ENCODE peak calls at places on chromosomes 3 and 15, in six cellular contexts. One of them, this sample, is unnamed.
A peak's percentile ranks its signal among the peaks of the same experiment; 100 is the strongest.

GRCh38 chr15:71223516-71223915 is 108.2 kb downstream of the THSD4 start:
- DNase-seq in mucosa of descending colon: no peak
- DNase-seq in spleen: no peak
- DNase-seq in heart right ventricle: no peak
- DNase-seq in HFF-Myc: no peak
- DNase-seq in cardiac fibroblast: no peak
- DNase-seq in this sample: no peak

GRCh38 chr3:196740476-196741400 is 1.1 kb downstream of the PAK2 start:
- DNase-seq in heart right ventricle: no peak
- DNase-seq in mucosa of descending colon: no peak
- DNase-seq in spleen: peak; percentile 76
- DNase-seq in cardiac fibroblast: peak; percentile 70
- DNase-seq in HFF-Myc: no peak
- DNase-seq in this sample: peak; percentile 23

GRCh38 chr3:140629351-140630137 is 48.3 kb upstream of the TRIM42 start:
- DNase-seq in mucosa of descending colon: no peak
- DNase-seq in cardiac fibroblast: peak; percentile 99
- DNase-seq in heart right ventricle: no peak
- DNase-seq in HFF-Myc: peak; percentile 31
- DNase-seq in spleen: no peak
- DNase-seq in this sample: no peak

GRCh38 chr3:19543212-19543841 is 390.7 kb downstream of the EFHB start:
- DNase-seq in cardiac fibroblast: peak; percentile 0
- DNase-seq in spleen: no peak
- DNase-seq in HFF-Myc: no peak
- DNase-seq in heart right ventricle: no peak
- DNase-seq in mucosa of descending colon: no peak
- DNase-seq in this sample: peak; percentile 0

GRCh38 chr3:133828576-133829309 is 23.1 kb downstream of the SRPRB start:
- DNase-seq in heart right ventricle: peak; percentile 45
- DNase-seq in mucosa of descending colon: no peak
- DNase-seq in spleen: no peak
- DNase-seq in cardiac fibroblast: no peak
- DNase-seq in HFF-Myc: no peak
- DNase-seq in this sample: no peak

GRCh38 chr15:99823346-99823745 is 90.1 kb upstream of the LYSMD4 start:
- DNase-seq in spleen: no peak
- DNase-seq in HFF-Myc: no peak
- DNase-seq in heart right ventricle: no peak
- DNase-seq in cardiac fibroblast: no peak
- DNase-seq in mucosa of descending colon: no peak
- DNase-seq in this sample: no peak

GRCh38 chr3:194559530-194559929 is 72.7 kb upstream of the ATP13A3 start:
- DNase-seq in mucosa of descending colon: no peak
- DNase-seq in HFF-Myc: no peak
- DNase-seq in heart right ventricle: no peak
- DNase-seq in cardiac fibroblast: no peak
- DNase-seq in spleen: no peak
- DNase-seq in this sample: no peak

GRCh38 chr3:50503504-50503903 is at the start of gene CACNA2D2:
- DNase-seq in mucosa of descending colon: peak; percentile 66
- DNase-seq in heart right ventricle: peak; percentile 70
- DNase-seq in spleen: peak; percentile 87
- DNase-seq in HFF-Myc: no peak
- DNase-seq in cardiac fibroblast: no peak
- DNase-seq in this sample: peak; percentile 48

GRCh38 chr3:46867550-46867898 is 4.3 kb upstream of the MYL3 start:
- DNase-seq in HFF-Myc: no peak
- DNase-seq in heart right ventricle: peak; percentile 92
- DNase-seq in cardiac fibroblast: peak; percentile 32
- DNase-seq in spleen: no peak
- DNase-seq in mucosa of descending colon: peak; percentile 67
- DNase-seq in this sample: peak; percentile 52

GRCh38 chr3:45693941-45694521 is 4.8 kb downstream of the SACM1L start:
- DNase-seq in spleen: no peak
- DNase-seq in cardiac fibroblast: no peak
- DNase-seq in HFF-Myc: no peak
- DNase-seq in mucosa of descending colon: no peak
- DNase-seq in heart right ventricle: no peak
- DNase-seq in this sample: no peak

GRCh38 chr15:50358805-50359204 is 3.8 kb upstream of the GABPB1 start:
- DNase-seq in heart right ventricle: no peak
- DNase-seq in HFF-Myc: no peak
- DNase-seq in mucosa of descending colon: no peak
- DNase-seq in cardiac fibroblast: peak; percentile 64
- DNase-seq in spleen: no peak
- DNase-seq in this sample: peak; percentile 23

GRCh38 chr3:116135462-116135861 is 309.8 kb downstream of the LSAMP start:
- DNase-seq in mucosa of descending colon: no peak
- DNase-seq in HFF-Myc: peak; percentile 29
- DNase-seq in cardiac fibroblast: peak; percentile 71
- DNase-seq in spleen: no peak
- DNase-seq in heart right ventricle: peak; percentile 24
- DNase-seq in this sample: peak; percentile 15

GRCh38 chr3:70829101-70829500 is 516.7 kb upstream of the MDFIC2 start:
- DNase-seq in spleen: no peak
- DNase-seq in heart right ventricle: no peak
- DNase-seq in cardiac fibroblast: peak; percentile 75
- DNase-seq in HFF-Myc: no peak
- DNase-seq in mucosa of descending colon: no peak
- DNase-seq in this sample: peak; percentile 68

GRCh38 chr3:134356411-134357040 is 17.7 kb downstream of the AMOTL2 start:
- DNase-seq in HFF-Myc: no peak
- DNase-seq in heart right ventricle: no peak
- DNase-seq in mucosa of descending colon: no peak
- DNase-seq in spleen: peak; percentile 53
- DNase-seq in cardiac fibroblast: no peak
- DNase-seq in this sample: no peak

GRCh38 chr3:132033471-132033870 is 1.3 kb downstream of the CPNE4 start:
- DNase-seq in spleen: no peak
- DNase-seq in mucosa of descending colon: no peak
- DNase-seq in heart right ventricle: no peak
- DNase-seq in HFF-Myc: no peak
- DNase-seq in cardiac fibroblast: no peak
- DNase-seq in this sample: no peak

GRCh38 chr3:132032959-132033358 is 1.9 kb downstream of the CPNE4 start:
- DNase-seq in spleen: no peak
- DNase-seq in mucosa of descending colon: no peak
- DNase-seq in cardiac fibroblast: no peak
- DNase-seq in HFF-Myc: no peak
- DNase-seq in heart right ventricle: no peak
- DNase-seq in this sample: no peak

GRCh38 chr3:132038198-132038825 is 3.5 kb upstream of the CPNE4 start:
- DNase-seq in heart right ventricle: no peak
- DNase-seq in cardiac fibroblast: peak; percentile 59
- DNase-seq in spleen: no peak
- DNase-seq in HFF-Myc: no peak
- DNase-seq in mucosa of descending colon: no peak
- DNase-seq in this sample: no peak

GRCh38 chr3:132034097-132034485 is 723 bp downstream of the CPNE4 start:
- DNase-seq in spleen: no peak
- DNase-seq in cardiac fibroblast: no peak
- DNase-seq in HFF-Myc: no peak
- DNase-seq in heart right ventricle: no peak
- DNase-seq in mucosa of descending colon: no peak
- DNase-seq in this sample: no peak

GRCh38 chr3:132034486-132035464 is at the start of gene CPNE4:
- DNase-seq in spleen: peak; percentile 87
- DNase-seq in HFF-Myc: peak; percentile 46
- DNase-seq in mucosa of descending colon: peak; percentile 64
- DNase-seq in heart right ventricle: peak; percentile 77
- DNase-seq in cardiac fibroblast: peak; percentile 79
- DNase-seq in this sample: peak; percentile 83
- H3K4me3 ChIP-seq in spleen: no peak within 1 kb of the TSS
- H3K4me3 ChIP-seq in HFF-Myc: no peak within 1 kb of the TSS
- H3K4me3 ChIP-seq in mucosa of descending colon: no peak within 1 kb of the TSS
- H3K4me3 ChIP-seq in heart right ventricle: peak within 1 kb of the TSS; percentile 17
- H3K4me3 ChIP-seq in cardiac fibroblast: peak within 1 kb of the TSS; percentile 22
- H3K4me3 ChIP-seq in this sample: peak within 1 kb of the TSS; percentile 34

GRCh38 chr15:67834593-67835348 is 5.1 kb downstream of the RNU6-1 start:
- DNase-seq in mucosa of descending colon: peak; percentile 63
- DNase-seq in HFF-Myc: no peak
- DNase-seq in spleen: peak; percentile 78
- DNase-seq in heart right ventricle: no peak
- DNase-seq in cardiac fibroblast: no peak
- DNase-seq in this sample: no peak

GRCh38 chr15:67836955-67837354 is 2.9 kb downstream of the RNU6-1 start:
- DNase-seq in mucosa of descending colon: no peak
- DNase-seq in cardiac fibroblast: no peak
- DNase-seq in spleen: peak; percentile 29
- DNase-seq in HFF-Myc: no peak
- DNase-seq in heart right ventricle: no peak
- DNase-seq in this sample: no peak

GRCh38 chr15:67835349-67836133 is 4.3 kb downstream of the RNU6-1 start:
- DNase-seq in mucosa of descending colon: peak; percentile 57
- DNase-seq in HFF-Myc: no peak
- DNase-seq in cardiac fibroblast: no peak
- DNase-seq in heart right ventricle: no peak
- DNase-seq in spleen: peak; percentile 82
- DNase-seq in this sample: no peak

GRCh38 chr15:67836477-67836876 is 3.4 kb downstream of the RNU6-1 start:
- DNase-seq in heart right ventricle: no peak
- DNase-seq in cardiac fibroblast: peak; percentile 62
- DNase-seq in HFF-Myc: no peak
- DNase-seq in mucosa of descending colon: no peak
- DNase-seq in spleen: peak; percentile 80
- DNase-seq in this sample: no peak

DNA sequence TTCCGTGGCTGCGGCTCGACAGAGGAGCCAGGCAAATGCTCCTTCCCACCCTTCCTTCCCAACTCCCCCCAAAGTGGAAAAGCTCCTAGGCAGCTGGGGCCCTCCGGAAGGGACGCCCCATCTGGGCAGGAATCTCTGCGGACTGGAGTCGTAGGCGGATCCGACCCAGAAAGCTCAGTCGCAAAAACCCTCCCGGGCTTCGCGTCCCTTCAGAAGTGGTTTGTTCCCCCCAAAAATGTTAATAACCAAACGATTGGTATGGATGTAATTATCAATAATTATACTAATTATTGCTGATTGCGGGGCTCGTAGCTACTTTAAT is 3.8 kb downstream of the RNU6-1 start:
- DNase-seq in mucosa of descending colon: no peak
- DNase-seq in HFF-Myc: no peak
- DNase-seq in spleen: no peak
- DNase-seq in heart right ventricle: no peak
- DNase-seq in cardiac fibroblast: no peak
- DNase-seq in this sample: no peak
- H3K4me3 ChIP-seq in mucosa of descending colon: no peak overlapping the region
- H3K4me3 ChIP-seq in HFF-Myc: peak overlapping the region; percentile 16
- H3K4me3 ChIP-seq in spleen: peak overlapping the region; percentile 52
- H3K4me3 ChIP-seq in heart right ventricle: peak overlapping the region; percentile 45
- H3K4me3 ChIP-seq in cardiac fibroblast: peak overlapping the region; percentile 38
- H3K4me3 ChIP-seq in this sample: no peak overlapping the region

DNA sequence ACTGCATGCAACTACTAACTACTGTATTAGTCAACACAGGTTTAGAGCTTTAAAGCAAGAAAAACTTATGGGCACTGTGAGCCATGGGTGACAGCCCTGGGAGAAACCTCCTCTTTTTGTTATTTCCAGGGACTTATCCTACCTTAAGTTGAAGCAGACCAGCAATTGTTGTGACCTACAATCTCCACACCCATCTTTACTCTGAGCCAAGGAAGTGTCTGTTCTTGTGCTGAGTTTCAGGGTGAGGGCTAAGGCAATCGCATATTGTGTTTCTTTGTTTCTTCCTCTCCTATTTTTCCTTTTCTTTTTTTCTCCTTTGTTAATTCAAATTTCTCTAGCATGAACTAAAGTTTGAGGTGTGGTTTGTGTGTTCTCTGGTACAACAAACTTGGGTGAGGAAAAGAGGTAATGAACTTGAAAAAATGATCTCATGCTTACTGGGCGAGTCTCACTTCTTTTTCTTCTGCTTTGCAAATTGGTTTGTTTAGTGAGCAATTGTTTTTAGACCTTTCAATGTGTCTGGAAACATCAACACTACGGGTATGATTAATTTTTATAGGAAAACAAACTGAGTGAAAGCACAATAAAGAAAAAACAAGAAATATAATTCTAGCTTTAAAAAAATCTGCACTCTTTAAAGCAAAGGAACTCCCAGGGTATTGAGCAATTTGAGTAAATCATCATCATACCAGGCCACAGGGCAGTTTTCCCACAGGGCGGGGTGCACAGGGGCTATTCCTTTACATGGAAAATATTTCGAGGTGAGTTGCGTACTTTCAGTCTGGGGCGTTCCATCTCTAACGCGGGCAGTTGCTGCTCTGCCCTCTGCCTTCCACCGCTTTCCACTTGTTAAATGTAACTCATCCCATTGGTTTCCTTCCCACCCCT is 2.7 kb downstream of the UPK1B start:
- DNase-seq in mucosa of descending colon: peak; percentile 58
- DNase-seq in cardiac fibroblast: peak; percentile 89
- DNase-seq in HFF-Myc: no peak
- DNase-seq in heart right ventricle: no peak
- DNase-seq in spleen: no peak
- DNase-seq in this sample: peak; percentile 24
- H3K4me3 ChIP-seq in mucosa of descending colon: no peak overlapping the region
- H3K4me3 ChIP-seq in cardiac fibroblast: no peak overlapping the region
- H3K4me3 ChIP-seq in HFF-Myc: no peak overlapping the region
- H3K4me3 ChIP-seq in heart right ventricle: no peak overlapping the region
- H3K4me3 ChIP-seq in spleen: no peak overlapping the region
- H3K4me3 ChIP-seq in this sample: no peak overlapping the region

GRCh38 chr3:49415931-49416601 is 3.8 kb downstream of the TCTA start:
- DNase-seq in spleen: peak; percentile 87
- DNase-seq in mucosa of descending colon: peak; percentile 62
- DNase-seq in HFF-Myc: no peak
- DNase-seq in cardiac fibroblast: no peak
- DNase-seq in heart right ventricle: no peak
- DNase-seq in this sample: no peak
- H3K4me3 ChIP-seq in spleen: no peak overlapping the region
- H3K4me3 ChIP-seq in mucosa of descending colon: no peak overlapping the region
- H3K4me3 ChIP-seq in HFF-Myc: no peak overlapping the region
- H3K4me3 ChIP-seq in cardiac fibroblast: no peak overlapping the region
- H3K4me3 ChIP-seq in heart right ventricle: no peak overlapping the region
- H3K4me3 ChIP-seq in this sample: no peak overlapping the region

GRCh38 chr15:41286665-41287333 is 45.6 kb downstream of the OIP5 start:
- DNase-seq in heart right ventricle: no peak
- DNase-seq in HFF-Myc: no peak
- DNase-seq in spleen: no peak
- DNase-seq in mucosa of descending colon: no peak
- DNase-seq in cardiac fibroblast: peak; percentile 72
- DNase-seq in this sample: no peak
- H3K4me3 ChIP-seq in heart right ventricle: no peak overlapping the region
- H3K4me3 ChIP-seq in HFF-Myc: no peak overlapping the region
- H3K4me3 ChIP-seq in spleen: no peak overlapping the region
- H3K4me3 ChIP-seq in mucosa of descending colon: no peak overlapping the region
- H3K4me3 ChIP-seq in cardiac fibroblast: no peak overlapping the region
- H3K4me3 ChIP-seq in this sample: no peak overlapping the region

DNA sequence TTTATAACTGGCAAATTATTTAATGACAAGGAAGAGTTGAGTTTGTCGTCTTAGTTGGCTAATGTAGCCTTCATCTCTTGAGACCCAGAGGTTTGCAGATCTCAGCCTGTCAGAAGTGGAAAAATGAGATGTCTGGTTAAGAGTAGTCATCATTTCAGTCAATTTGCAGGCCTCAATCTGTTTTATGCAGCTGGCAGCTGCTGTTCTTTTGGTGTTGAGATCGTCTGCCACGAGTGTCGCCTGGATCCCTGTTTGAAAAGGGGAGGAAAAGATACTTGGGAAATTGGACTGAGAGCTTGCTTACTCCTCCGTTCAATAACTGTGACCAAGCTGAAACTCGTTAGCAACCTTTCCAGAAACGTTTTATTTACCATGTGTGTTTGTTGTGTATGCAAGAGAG is 2.3 kb downstream of the PHLDB2 start:
- DNase-seq in cardiac fibroblast: peak; percentile 51
- DNase-seq in HFF-Myc: no peak
- DNase-seq in mucosa of descending colon: no peak
- DNase-seq in heart right ventricle: no peak
- DNase-seq in spleen: no peak
- DNase-seq in this sample: no peak
- H3K4me3 ChIP-seq in cardiac fibroblast: peak overlapping the region; percentile 70
- H3K4me3 ChIP-seq in HFF-Myc: peak overlapping the region; percentile 87
- H3K4me3 ChIP-seq in mucosa of descending colon: no peak overlapping the region
- H3K4me3 ChIP-seq in heart right ventricle: peak overlapping the region; percentile 89
- H3K4me3 ChIP-seq in spleen: peak overlapping the region; percentile 70
- H3K4me3 ChIP-seq in this sample: peak overlapping the region; percentile 83